ENCODE peak calls at places on chromosomes 6 and 20, in ten cellular contexts. S is AG08396; O is MG63; F is NCI-H524; Y is cardiac fibroblast; N is heart right ventricle; I is stimulated activated CD4-positive, alpha-beta T cell treated with anti-CD3 and anti-CD28 coated beads, Interleukin-2, amount 100 ng/mL, for 48 hours; A is NCI-H1436; J is SW480; K is left cardiac atrium. L is an unnamed sample.

GRCh38 chr6:163710552-163710951 is 296.0 kb downstream of the QKI start:
- DNase-seq in S (no peak), O (no peak), F (no peak), Y (no peak), N (no peak), I (no peak), A (no peak), J (no peak), K (no peak), L (no peak)

GRCh38 chr20:50067461-50067860 is 45.5 kb downstream of the UBE2V1 start:
- DNase-seq in S (no peak), O (no peak), F (no peak), Y (no peak), N (no peak), I (no peak), A (no peak), J (no peak), K (no peak), L (no peak)

GRCh38 chr6:134176283-134176975 is 124.0 kb upstream of the SLC2A12 start:
- DNase-seq in S (peak), O (peak), F (peak), Y (peak), N (peak), I (no peak), A (no peak), J (no peak), K (peak), L (no peak)

GRCh38 chr6:44084231-44085014 is 42.8 kb downstream of the MRPL14 start:
- DNase-seq in S (no peak), O (no peak), F (no peak), Y (no peak), N (no peak), I (no peak), A (no peak), J (peak), K (peak), L (no peak)

GRCh38 chr20:22684072-22684762 is 99.8 kb upstream of the FOXA2 start:
- DNase-seq in S (peak), O (peak), F (peak), Y (peak), N (peak), I (peak), A (peak), J (peak), K (peak), L (peak)

GRCh38 chr6:3905853-3906190 is 56.6 kb downstream of the FAM50B start:
- DNase-seq in S (no peak), O (no peak), F (peak), Y (no peak), N (no peak), I (no peak), A (no peak), J (no peak), K (no peak), L (no peak)

GRCh38 chr6:117227245-117227962 is 38.0 kb upstream of the VGLL2 start:
- DNase-seq in S (no peak), O (no peak), F (no peak), Y (no peak), N (no peak), I (no peak), A (no peak), J (no peak), K (no peak), L (no peak)

GRCh38 chr6:139290787-139291294 is 957 bp downstream of the TXLNB start:
- DNase-seq in S (peak), O (peak), F (no peak), Y (peak), N (no peak), I (no peak), A (no peak), J (no peak), K (no peak), L (no peak)

GRCh38 chr20:39462436-39462835 is 500.3 kb downstream of the DHX35 start:
- DNase-seq in S (no peak), O (no peak), F (no peak), Y (no peak), N (no peak), I (no peak), A (no peak), J (no peak), K (no peak), L (no peak)

GRCh38 chr6:4059115-4059777 is 19.7 kb downstream of the FAM217A start:
- DNase-seq in S (peak), O (peak), F (peak), Y (peak), N (no peak), I (peak), A (no peak), J (peak), K (no peak), L (no peak)

GRCh38 chr20:55579802-55580201 is 425.5 kb downstream of the CBLN4 start:
- DNase-seq in S (no peak), O (no peak), F (no peak), Y (no peak), N (no peak), I (no peak), A (no peak), J (no peak), K (no peak), L (no peak)

GRCh38 chr6:111673871-111674270 is 68.2 kb upstream of the TRAF3IP2 start:
- DNase-seq in S (no peak), O (no peak), F (peak), Y (no peak), N (no peak), I (no peak), A (no peak), J (no peak), K (no peak), L (no peak)

L was measured in NCI-H2227 treated with DMSO at 0.1 percent for 48 hours.